ENCODE peak calls at places on chromosome X, in seven cellular contexts. I is IMR-90, J is PC-3, E is H9, S is HCT116, L is fibroblast of lung, N is A549. V is an unnamed sample.

GRCh38 chrX:139766545-139766983 is 58.6 kb upstream of the MCF2 start:
- DNase-seq in J (no peak), N (no peak), E (no peak), L (no peak), S (no peak), I (no peak), V (no peak)

GRCh38 chrX:100373673-100374072 is 36.4 kb downstream of the PCDH19 start:
- DNase-seq in N (no peak), I (no peak), L (no peak), E (no peak), S (no peak), J (no peak), V (no peak)

GRCh38 chrX:72107320-72107719 is 24.4 kb downstream of the RTL5 start:
- DNase-seq in E (peak), S (no peak), L (no peak), N (no peak), I (peak), J (peak), V (no peak)

GRCh38 chrX:148658115-148658725 is 157.8 kb downstream of the AFF2 start:
- DNase-seq in E (no peak), I (no peak), L (no peak), S (no peak), J (no peak), N (no peak), V (no peak)

GRCh38 chrX:43718081-43718480 is 62.0 kb downstream of the MAOA start:
- DNase-seq in S (no peak), J (peak), L (no peak), E (no peak), I (no peak), N (no peak), V (no peak)

GRCh38 chrX:110699109-110699508 is 96.5 kb downstream of the CHRDL1 start:
- DNase-seq in L (no peak), N (no peak), S (no peak), E (no peak), J (no peak), I (no peak), V (no peak)

GRCh38 chrX:129557844-129558243 is 17.8 kb downstream of the OCRL start:
- DNase-seq in L (no peak), J (no peak), N (no peak), S (no peak), I (peak), E (no peak), V (no peak)

GRCh38 chrX:97000682-97001393 is 117.1 kb downstream of the RPA4 start:
- DNase-seq in S (no peak), E (no peak), I (no peak), L (no peak), J (no peak), N (no peak), V (no peak)

GRCh38 chrX:72169008-72169728 is 12.4 kb upstream of the PIN4 start:
- DNase-seq in I (no peak), J (no peak), E (no peak), L (peak), N (no peak), S (no peak), V (no peak)

GRCh38 chrX:31350808-31351074 is 278.9 kb upstream of the FTHL17 start:
- DNase-seq in N (no peak), S (no peak), J (no peak), L (no peak), I (no peak), E (no peak), V (no peak)

GRCh38 chrX:4572652-4573051 is 859.2 kb upstream of the PRKX start:
- DNase-seq in N (no peak), S (no peak), I (no peak), E (no peak), L (no peak), J (no peak), V (no peak)

GRCh38 chrX:153733651-153734240 is 9.1 kb downstream of the ABCD1 start:
- DNase-seq in E (no peak), J (no peak), N (no peak), S (no peak), L (no peak), I (no peak), V (no peak)

GRCh38 chrX:150647331-150647730 is 45.9 kb upstream of the MTMR1 start:
- DNase-seq in E (no peak), N (no peak), I (no peak), L (no peak), J (no peak), S (no peak), V (no peak)

GRCh38 chrX:54534271-54534670 is 4.3 kb downstream of the GNL3L start:
- DNase-seq in N (no peak), S (no peak), E (no peak), I (no peak), J (no peak), L (no peak), V (no peak)

GRCh38 chrX:40108084-40108958 is 10.6 kb upstream of the BCOR start:
- DNase-seq in I (no peak), S (no peak), J (peak), E (peak), L (peak), N (peak), V (no peak)

GRCh38 chrX:19785647-19786046 is 101.8 kb downstream of the SH3KBP1 start:
- DNase-seq in L (no peak), I (no peak), E (no peak), N (no peak), J (no peak), S (no peak), V (no peak)

GRCh38 chrX:66200855-66201795 is 37.1 kb downstream of the HEPH start:
- DNase-seq in J (peak), I (peak), L (peak), S (no peak), E (no peak), N (no peak), V (no peak)

GRCh38 chrX:11666180-11666579 is 460 bp upstream of the ARHGAP6 start:
- DNase-seq in J (no peak), E (peak), I (no peak), S (no peak), L (peak), N (no peak), V (no peak)

GRCh38 chrX:77085372-77085771 is 361.8 kb upstream of the FGF16 start:
- DNase-seq in N (no peak), J (peak), E (no peak), L (no peak), S (no peak), I (no peak), V (no peak)

GRCh38 chrX:152637649-152638442 is at the start of gene GABRQ:
- DNase-seq in S (peak), N (peak), E (peak), I (no peak), L (peak), J (no peak), V (no peak)

GRCh38 chrX:110302975-110303374 is 14.9 kb downstream of the AMMECR1 start:
- DNase-seq in E (no peak), I (no peak), J (no peak), S (no peak), N (no peak), L (no peak), V (no peak)

GRCh38 chrX:19343085-19343461 is 654 bp upstream of the PDHA1 start:
- DNase-seq in E (no peak), N (no peak), J (no peak), L (no peak), I (no peak), S (no peak), V (no peak)

GRCh38 chrX:150779367-150779766 is 86.2 kb downstream of the MTMR1 start:
- DNase-seq in N (no peak), J (no peak), I (no peak), L (no peak), S (no peak), E (no peak), V (no peak)

GRCh38 chrX:113644426-113644825 is 803.8 kb upstream of the AMOT start:
- DNase-seq in I (no peak), J (peak), L (no peak), E (no peak), S (no peak), N (no peak), V (peak)

GRCh38 chrX:2451456-2452316 is 49.1 kb downstream of the DHRSX start:
- DNase-seq in N (no peak), L (peak), J (no peak), E (peak), I (peak), S (peak), V (no peak)

GRCh38 chrX:96576358-96576757 is 108.3 kb upstream of the DIAPH2 start:
- DNase-seq in N (no peak), E (no peak), J (peak), L (peak), S (no peak), I (peak), V (no peak)

GRCh38 chrX:17655232-17656034 is 81.9 kb upstream of the SCML1 start:
- DNase-seq in J (no peak), S (no peak), L (peak), E (peak), I (peak), N (no peak), V (no peak)

GRCh38 chrX:97616883-97617510 is 733.3 kb downstream of the RPA4 start:
- DNase-seq in N (peak), I (peak), J (peak), L (peak), S (peak), E (no peak), V (peak)

GRCh38 chrX:150018931-150019331 is 80.6 kb upstream of the EOLA2 start:
- DNase-seq in N (no peak), J (no peak), L (peak), E (no peak), I (peak), S (no peak), V (no peak)

GRCh38 chrX:1165535-1166196 is 46.8 kb downstream of the CRLF2 start:
- DNase-seq in S (no peak), E (no peak), I (no peak), J (no peak), L (no peak), N (peak), V (no peak)

GRCh38 chrX:149909324-149910177 is 19.8 kb upstream of the HSFX4 start:
- DNase-seq in N (no peak), E (no peak), S (no peak), L (no peak), J (no peak), I (no peak), V (peak)

GRCh38 chrX:120213438-120214265 is 37.0 kb upstream of the ZBTB33 start:
- DNase-seq in S (peak), L (peak), N (peak), E (peak), I (peak), J (peak), V (peak)

GRCh38 chrX:2696698-2697215 is 5.7 kb downstream of the CD99 start:
- DNase-seq in N (no peak), J (peak), E (no peak), S (no peak), L (peak), I (peak), V (no peak)

GRCh38 chrX:56505866-56506265 is 57.6 kb upstream of the UBQLN2 start:
- DNase-seq in N (no peak), S (no peak), L (no peak), J (peak), E (peak), I (no peak), V (no peak)

GRCh38 chrX:56498756-56499155 is 64.7 kb upstream of the UBQLN2 start:
- DNase-seq in E (no peak), S (no peak), I (no peak), J (peak), N (no peak), L (no peak), V (no peak)

GRCh38 chrX:56499372-56499771 is 64.1 kb upstream of the UBQLN2 start:
- DNase-seq in E (no peak), J (peak), L (no peak), I (no peak), S (no peak), N (no peak), V (peak)

GRCh38 chrX:56503941-56504673 is 59.3 kb upstream of the UBQLN2 start:
- DNase-seq in L (no peak), J (peak), S (no peak), N (no peak), E (peak), I (no peak), V (peak)
- H3K4me2 ChIP-seq in L (no peak), J (peak), S (peak), N (no peak), E (no peak), I (no peak), V (peak)

GRCh38 chrX:123732679-123733363 is at the start of gene THOC2:
- DNase-seq in N (peak), L (peak), J (peak), E (peak), S (peak), I (peak), V (peak)
- TF ChIP-seq CTCF in N (no peak), L (peak), J (peak), E (peak), S (no peak), I (peak), V (peak)

GRCh38 chrX:71000139-71000538 is 68.0 kb downstream of the SNX12 start:
- DNase-seq in S (no peak), I (no peak), J (no peak), N (no peak), L (no peak), E (no peak), V (no peak)
- H3K4me2 ChIP-seq in S (no peak), I (no peak), J (no peak), N (no peak), L (no peak), E (no peak), V (no peak)

DNA sequence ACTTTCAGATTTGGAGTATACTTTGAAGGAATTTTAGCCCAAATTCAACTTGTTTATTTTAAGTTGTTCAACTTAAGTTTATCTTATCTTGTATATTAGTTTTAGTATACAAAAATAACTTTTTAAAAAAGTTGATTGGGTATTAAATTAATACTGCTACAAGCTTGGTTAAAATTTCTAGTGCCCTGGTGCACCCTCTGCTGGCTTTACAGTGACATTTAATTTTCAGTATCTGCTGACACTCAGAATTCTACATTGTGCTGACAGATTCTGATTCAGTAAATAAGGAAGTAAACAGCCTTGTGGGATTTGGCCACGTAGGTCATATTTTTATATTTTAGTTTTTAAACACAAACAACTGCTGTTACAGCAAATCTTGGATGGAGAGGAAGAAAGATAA is 2.9 kb downstream of the EDA start:
- DNase-seq in J (peak), I (peak), L (peak), N (no peak), S (no peak), E (no peak), V (no peak)
- TF ChIP-seq CTCF in J (peak), I (peak), L (peak), N (peak), S (peak), E (peak), V (no peak)

GRCh38 chrX:118594697-118595420 is 99.2 kb downstream of the DOCK11 start:
- DNase-seq in N (no peak), L (no peak), S (no peak), E (no peak), I (no peak), J (no peak), V (no peak)
- H3K4me2 ChIP-seq in N (no peak), L (no peak), S (no peak), E (no peak), I (no peak), J (no peak), V (no peak)

GRCh38 chrX:48025561-48025960 is 18.8 kb downstream of the SPACA5 start:
- DNase-seq in S (peak), L (peak), I (peak), J (peak), N (peak), E (peak), V (no peak)
- TF ChIP-seq CTCF in S (peak), L (peak), I (peak), J (peak), N (peak), E (peak), V (peak)

DNA sequence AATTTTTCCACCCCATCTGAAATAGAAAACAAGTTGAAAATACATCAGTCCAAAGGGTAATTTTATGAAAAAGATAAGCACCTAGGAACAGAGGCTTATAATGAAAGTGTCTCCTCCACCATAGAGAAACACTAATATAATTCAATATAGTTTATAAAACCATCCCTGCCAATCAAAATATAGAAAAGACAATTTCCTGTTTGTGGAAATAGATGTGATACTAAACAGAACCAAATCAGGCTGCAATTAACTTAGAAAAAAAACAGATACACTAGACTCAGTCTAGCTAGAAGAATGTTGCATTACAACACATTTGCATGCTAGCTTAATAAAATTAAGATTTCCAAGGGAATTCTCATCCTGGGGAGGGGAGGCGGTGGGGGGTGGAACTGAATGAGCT is 68.2 kb downstream of the ENOX2 start:
- DNase-seq in L (no peak), J (no peak), S (no peak), I (no peak), E (no peak), N (no peak), V (no peak)
- H3K4me2 ChIP-seq in L (no peak), J (no peak), S (no peak), I (no peak), E (no peak), N (no peak), V (no peak)

GRCh38 chrX:6307156-6307555 is 78.5 kb upstream of the NLGN4X start:
- DNase-seq in S (no peak), L (no peak), N (no peak), J (no peak), I (no peak), E (no peak), V (no peak)

GRCh38 chrX:6313356-6313755 is 84.7 kb upstream of the NLGN4X start:
- DNase-seq in J (no peak), I (no peak), L (no peak), N (no peak), E (no peak), S (no peak), V (no peak)

DNA sequence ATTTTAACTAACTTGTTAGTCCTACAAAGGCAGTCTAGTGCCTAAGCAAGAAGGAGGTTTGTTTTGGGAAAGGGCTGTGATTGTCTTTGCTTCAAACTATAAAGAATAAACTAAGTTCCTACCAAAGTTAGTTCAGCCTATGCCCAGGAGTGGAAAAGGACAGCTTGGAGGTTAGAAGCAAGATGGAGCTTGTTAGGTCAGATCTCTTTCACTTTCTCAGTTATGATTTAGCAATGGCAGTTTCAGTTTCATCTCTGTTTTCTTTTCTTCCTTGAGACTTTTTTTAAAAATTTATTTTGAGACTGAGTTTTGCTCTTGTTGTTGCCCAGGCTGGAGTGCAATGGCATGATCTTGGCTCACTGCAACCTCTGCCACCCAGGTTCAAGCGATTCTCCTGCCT is 82.9 kb upstream of the NLGN4X start:
- DNase-seq in S (no peak), J (no peak), L (no peak), E (no peak), I (no peak), N (no peak), V (no peak)
- TF ChIP-seq CTCF in S (no peak), J (no peak), L (no peak), E (no peak), I (no peak), N (no peak), V (no peak)

DNA sequence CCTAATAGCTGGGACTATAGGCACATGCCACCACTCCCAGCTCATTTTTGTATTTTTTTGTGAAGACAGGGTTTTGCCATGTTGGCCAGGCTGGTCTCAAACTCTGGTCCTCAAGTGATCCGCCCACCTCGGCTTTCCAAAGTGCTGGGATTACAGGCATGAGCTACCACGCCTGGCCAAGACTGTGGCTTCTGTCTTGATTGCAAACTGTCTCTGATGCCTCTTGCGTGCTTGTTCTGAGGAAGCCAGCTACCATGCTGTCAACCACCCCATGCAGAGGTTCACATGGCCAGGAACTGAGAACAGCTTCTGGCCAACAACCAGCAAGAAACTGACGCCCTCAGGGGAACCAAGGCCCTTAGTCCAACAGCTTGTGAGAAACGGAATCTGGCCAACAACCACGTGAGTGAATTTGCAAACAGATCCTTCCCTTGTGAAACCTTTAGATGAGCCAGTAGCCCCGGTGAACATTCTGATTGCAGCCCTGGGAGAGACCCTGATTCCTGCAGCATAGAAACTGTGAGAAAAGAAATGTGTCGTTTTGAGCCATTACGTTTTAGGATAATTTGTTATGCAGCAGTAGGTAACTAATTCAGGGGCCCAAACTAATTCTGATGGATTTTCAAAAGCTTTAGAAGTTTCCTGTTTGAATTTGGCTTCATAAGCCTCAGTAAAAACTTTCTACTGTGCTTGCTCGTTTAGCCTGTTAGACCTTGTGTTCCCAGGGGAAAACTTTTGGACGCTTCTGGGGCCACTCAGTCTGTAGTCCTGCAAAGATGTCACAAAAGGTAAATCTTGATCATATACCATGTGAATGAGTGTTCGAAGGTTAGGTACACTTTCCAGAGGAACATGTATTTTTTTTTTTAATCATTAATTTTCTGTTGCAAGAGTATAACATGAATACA is 71.0 kb downstream of the SUPT20HL2 start:
- DNase-seq in S (no peak), J (no peak), E (no peak), I (peak), L (peak), N (no peak), V (no peak)
- H3K4me2 ChIP-seq in S (no peak), J (no peak), E (no peak), I (no peak), L (no peak), N (peak), V (no peak)

GRCh38 chrX:15679246-15679645 is 14.6 kb upstream of the CLTRN start:
- DNase-seq in N (no peak), E (no peak), S (no peak), J (no peak), L (no peak), I (no peak), V (no peak)
- TF ChIP-seq CTCF in N (no peak), E (no peak), S (no peak), J (no peak), L (no peak), I (no peak), V (no peak)

V was measured in keratinocyte.